ENCODE peak calls at places on chromosome 5, in ten cellular contexts. E, Z, K, Q, P, Y, J, O, N and U are unnamed samples.

GRCh38 chr5:78587775-78588291 is 60.7 kb downstream of the LHFPL2 start:
- DNase-seq in P (no peak), Q (no peak), Z (no peak), J (no peak), E (no peak), O (no peak), K (no peak), N (no peak), Y (no peak), U (no peak)

GRCh38 chr5:133821311-133821741 is 147.1 kb downstream of the C5orf15 start:
- DNase-seq in K (no peak), J (no peak), O (no peak), P (no peak), N (no peak), E (no peak), Q (no peak), Z (no peak), Y (no peak), U (no peak)

GRCh38 chr5:83025690-83026472 is 51.3 kb downstream of the TMEM167A start:
- DNase-seq in Y (no peak), E (no peak), K (no peak), Z (no peak), P (no peak), N (no peak), Q (no peak), J (no peak), O (no peak), U (no peak)

GRCh38 chr5:91235194-91235793 is 147.8 kb downstream of the ARRDC3 start:
- DNase-seq in J (no peak), K (no peak), O (no peak), Z (no peak), P (no peak), Y (no peak), N (no peak), Q (no peak), E (no peak), U (no peak)

GRCh38 chr5:93150311-93151012 is 430.6 kb downstream of the NR2F1-AS1 start:
- DNase-seq in K (no peak), Z (no peak), Y (no peak), Q (no peak), J (peak), P (no peak), E (no peak), O (no peak), N (no peak), U (no peak)

GRCh38 chr5:143536364-143536763 is 132.9 kb upstream of the NR3C1 start:
- DNase-seq in K (no peak), P (no peak), Q (peak), E (peak), N (no peak), O (no peak), J (peak), Y (peak), Z (no peak), U (no peak)

GRCh38 chr5:78887384-78888118 is 97.6 kb downstream of the ARSB start:
- DNase-seq in O (no peak), P (peak), Y (no peak), J (no peak), N (no peak), E (no peak), Z (no peak), K (no peak), Q (no peak), U (no peak)

GRCh38 chr5:39076757-39077475 is 2.7 kb upstream of the RICTOR start:
- DNase-seq in E (no peak), Q (no peak), Y (no peak), O (no peak), N (no peak), P (no peak), Z (no peak), K (no peak), J (peak), U (no peak)

GRCh38 chr5:31995714-31996113 is 178.4 kb downstream of the GOLPH3 start:
- DNase-seq in Q (no peak), J (no peak), O (no peak), N (no peak), K (no peak), Z (no peak), Y (no peak), P (no peak), E (no peak), U (no peak)

GRCh38 chr5:180832638-180833068 is 28.4 kb downstream of the ZFP62 start:
- DNase-seq in O (no peak), Y (no peak), K (no peak), P (peak), Q (no peak), N (no peak), E (no peak), Z (no peak), J (no peak), U (no peak)

GRCh38 chr5:119339965-119340364 is 15.9 kb upstream of the TNFAIP8 start:
- DNase-seq in P (peak), K (no peak), J (no peak), Q (no peak), Z (no peak), O (no peak), Y (no peak), E (no peak), N (no peak), U (no peak)

GRCh38 chr5:77180167-77181081 is 30.1 kb upstream of the PDE8B start:
- DNase-seq in Z (no peak), E (no peak), Y (peak), K (no peak), Q (peak), O (peak), J (no peak), P (peak), N (no peak), U (no peak)

GRCh38 chr5:177430146-177430951 is 3.9 kb downstream of the GRK6 start:
- DNase-seq in P (no peak), Q (no peak), K (no peak), N (no peak), Z (no peak), J (no peak), E (no peak), Y (peak), O (no peak), U (no peak)

GRCh38 chr5:43627028-43627427 is 24.0 kb downstream of the NNT start:
- DNase-seq in J (peak), K (no peak), E (no peak), N (no peak), P (no peak), Q (peak), Z (no peak), Y (no peak), O (no peak), U (peak)

GRCh38 chr5:179256229-179257189 is 88.8 kb downstream of the ADAMTS2 start:
- DNase-seq in Q (no peak), P (no peak), O (no peak), N (no peak), K (no peak), J (no peak), Z (no peak), Y (peak), E (no peak), U (no peak)

GRCh38 chr5:164608507-164608906 is 1103.1 kb downstream of the MAT2B start:
- DNase-seq in O (no peak), E (no peak), P (no peak), Z (no peak), N (no peak), J (no peak), Y (no peak), Q (no peak), K (no peak), U (no peak)

GRCh38 chr5:181207214-181207959 is 2.4 kb upstream of the TRIM7 start:
- DNase-seq in Q (peak), E (peak), K (peak), Z (no peak), N (no peak), Y (peak), O (no peak), P (peak), J (no peak), U (peak)

GRCh38 chr5:62762503-62762902 is 183.9 kb downstream of the LRRC70 start:
- DNase-seq in Z (no peak), Q (no peak), E (no peak), Y (no peak), P (no peak), J (no peak), K (no peak), O (no peak), N (no peak), U (no peak)

GRCh38 chr5:138960145-138960692 is 85.1 kb upstream of the LRRTM2 start:
- DNase-seq in Z (peak), Q (no peak), K (no peak), Y (no peak), J (no peak), N (no peak), E (no peak), P (no peak), O (no peak), U (no peak)

GRCh38 chr5:74386571-74387334 is 253.8 kb downstream of the ENC1 start:
- DNase-seq in N (no peak), O (no peak), P (no peak), Q (no peak), Y (no peak), K (no peak), J (peak), E (no peak), Z (no peak), U (no peak)